ENCODE peak calls at places on chromosomes 1 and 21, in six cellular contexts. Y is COR-L47; O is iris pigment epithelial cell; J is GM20000; F is activated naive CD4-positive, alpha-beta T cell treated with anti-CD3 and anti-CD28 coated beads, Interleukin-2, amount 10 ng/mL, durations not matched to agents 7 days and 5 days; D is Ammon's horn. Z is an unnamed sample.
A peak's percentile ranks its signal among the peaks of the same experiment; 100 is the strongest.

GRCh38 chr1:214617246-214617645 is 14.3 kb downstream of the CENPF start:
- DNase-seq in Y (no peak), O (no peak), J (no peak), F (no peak), D (no peak), Z (no peak)

GRCh38 chr21:45970674-45971486 is 10.7 kb upstream of the COL6A1 start:
- DNase-seq in Y (peak; percentile 39), O (peak; percentile 19), J (peak; percentile 78), F (peak; percentile 64), D (peak; percentile 47), Z (peak; percentile 60)

GRCh38 chr1:187167555-187167954 is 338.8 kb downstream of the PLA2G4A start:
- DNase-seq in Y (no peak), O (no peak), J (no peak), F (no peak), D (no peak), Z (no peak)

GRCh38 chr1:3219005-3219724 is 150.2 kb downstream of the PRDM16 start:
- DNase-seq in Y (no peak), O (no peak), J (no peak), F (no peak), D (peak; percentile 96), Z (no peak)

GRCh38 chr1:48470506-48470905 is 1.5 kb downstream of the SPATA6 start:
- DNase-seq in Y (no peak), O (no peak), J (no peak), F (no peak), D (peak; percentile 56), Z (no peak)

GRCh38 chr1:47572731-47573505 is 135.1 kb downstream of the FOXD2 start:
- DNase-seq in Y (no peak), O (no peak), J (no peak), F (no peak), D (peak; percentile 86), Z (no peak)

GRCh38 chr1:16175610-16176553 is 20.0 kb upstream of the EPHA2 start:
- DNase-seq in Y (no peak), O (peak; percentile 92), J (no peak), F (no peak), D (peak; percentile 74), Z (no peak)

GRCh38 chr21:42145569-42146250 is 73.2 kb upstream of the ABCG1 start:
- DNase-seq in Y (peak; percentile 58), O (peak; percentile 48), J (peak; percentile 93), F (peak; percentile 76), D (peak; percentile 85), Z (peak; percentile 76)

GRCh38 chr1:43334453-43335205 is 3.0 kb upstream of the MPL start:
- DNase-seq in Y (no peak), O (no peak), J (no peak), F (no peak), D (no peak), Z (no peak)

GRCh38 chr1:32540589-32540988 is 1.4 kb downstream of the ZBTB8A start:
- DNase-seq in Y (peak; percentile 21), O (no peak), J (no peak), F (no peak), D (no peak), Z (no peak)

GRCh38 chr1:154433161-154433681 is 28.1 kb downstream of the IL6R start:
- DNase-seq in Y (no peak), O (no peak), J (no peak), F (no peak), D (no peak), Z (no peak)

GRCh38 chr1:65844990-65845757 is 52.5 kb downstream of the PDE4B start:
- DNase-seq in Y (no peak), O (no peak), J (no peak), F (no peak), D (peak; percentile 22), Z (no peak)

GRCh38 chr21:44507673-44508425 is 32.1 kb downstream of the KRTAP10-1 start:
- DNase-seq in Y (no peak), O (no peak), J (no peak), F (no peak), D (no peak), Z (no peak)

GRCh38 chr1:200115532-200115931 is 88.0 kb downstream of the NR5A2 start:
- DNase-seq in Y (no peak), O (no peak), J (no peak), F (no peak), D (no peak), Z (no peak)

GRCh38 chr1:68322837-68323687 is 90.7 kb upstream of the WLS start:
- DNase-seq in Y (no peak), O (peak; percentile 35), J (no peak), F (no peak), D (no peak), Z (no peak)

GRCh38 chr1:161172776-161173376 is 4.4 kb downstream of the B4GALT3 start:
- DNase-seq in Y (no peak), O (peak; percentile 94), J (no peak), F (no peak), D (no peak), Z (no peak)